ENCODE peak calls at places on chromosomes 2 and 18, in four cellular contexts. K is sigmoid colon, B is K562, S is GM12891. V is an unnamed sample.

GRCh38 chr2:101704046-101704466 is 6.5 kb downstream of the MAP4K4 start:
- DNase-seq in K (peak), B (no peak), S (no peak), V (no peak)

GRCh38 chr2:151649966-151650365 is 84.3 kb downstream of the NEB start:
- DNase-seq in K (no peak), B (no peak), S (no peak), V (no peak)

GRCh38 chr18:54684786-54685185 is 93.7 kb downstream of the DYNAP start:
- DNase-seq in K (no peak), B (peak), S (no peak), V (no peak)

GRCh38 chr2:163255086-163255485 is 416.5 kb upstream of the KCNH7 start:
- DNase-seq in K (no peak), B (no peak), S (no peak), V (no peak)

GRCh38 chr2:146572598-146572997 is 1272.2 kb upstream of the ACVR2A start:
- DNase-seq in K (no peak), B (no peak), S (no peak), V (no peak)

GRCh38 chr2:122949523-122949922 is 1075.6 kb upstream of the CNTNAP5 start:
- DNase-seq in K (no peak), B (no peak), S (no peak), V (no peak)

GRCh38 chr2:102383722-102384121 is 28.1 kb downstream of the IL18R1 start:
- DNase-seq in K (no peak), B (no peak), S (no peak), V (no peak)

GRCh38 chr2:241857041-241857541 is 1.6 kb downstream of the PDCD1 start:
- DNase-seq in K (peak), B (no peak), S (no peak), V (no peak)

GRCh38 chr2:215418064-215418963 is 17.6 kb downstream of the FN1 start:
- DNase-seq in K (no peak), B (no peak), S (no peak), V (no peak)
- TF ChIP-seq POLR2AphosphoS5 in K (no peak), B (no peak), S (no peak), V (no peak)

DNA sequence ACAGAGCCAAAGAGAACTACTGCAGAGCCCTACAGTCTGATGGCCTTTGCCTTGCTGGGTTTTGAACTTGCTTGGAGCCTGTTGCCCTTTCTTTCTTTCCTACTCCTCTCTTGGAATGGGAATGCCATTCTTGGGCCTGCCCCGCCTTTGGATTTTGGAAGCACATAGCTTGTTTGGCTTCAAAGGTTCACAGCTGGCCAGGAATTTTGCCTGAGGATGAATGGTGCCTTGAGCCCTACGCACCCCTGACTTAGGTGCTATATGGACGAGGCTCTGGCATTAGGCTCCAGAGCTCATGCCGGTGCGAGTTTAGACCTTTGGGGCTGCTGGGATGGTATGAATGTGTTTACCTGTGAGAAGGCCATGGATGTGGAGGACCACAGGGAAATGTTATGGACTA is 663.3 kb upstream of the HS6ST1 start:
- DNase-seq in K (no peak), B (no peak), S (no peak), V (no peak)
- TF ChIP-seq POLR2AphosphoS5 in K (no peak), B (no peak), S (no peak), V (no peak)

GRCh38 chr18:14916181-14916580 is 168.2 kb downstream of the ANKRD30B start:
- DNase-seq in K (no peak), B (no peak), S (no peak), V (no peak)
- TF ChIP-seq POLR2AphosphoS5 in K (no peak), B (no peak), S (no peak), V (no peak)

GRCh38 chr2:119253114-119253702 is 29.6 kb downstream of the STEAP3 start:
- DNase-seq in K (no peak), B (no peak), S (no peak), V (no peak)

GRCh38 chr2:119253760-119254600 is 30.3 kb downstream of the STEAP3 start:
- DNase-seq in K (no peak), B (no peak), S (no peak), V (no peak)

GRCh38 chr2:119250891-119251290 is 27.3 kb downstream of the STEAP3 start:
- DNase-seq in K (no peak), B (no peak), S (no peak), V (peak)

GRCh38 chr2:119251652-119252051 is 28.0 kb downstream of the STEAP3 start:
- DNase-seq in K (no peak), B (no peak), S (no peak), V (no peak)

GRCh38 chr2:119252186-119253113 is 28.8 kb downstream of the STEAP3 start:
- DNase-seq in K (no peak), B (no peak), S (no peak), V (no peak)
- TF ChIP-seq POLR2AphosphoS5 in K (no peak), B (no peak), S (no peak), V (no peak)

GRCh38 chr2:37583402-37583801 is 88.0 kb downstream of the CDC42EP3 start:
- DNase-seq in K (no peak), B (no peak), S (no peak), V (no peak)

GRCh38 chr2:37586663-37587409 is 84.6 kb downstream of the CDC42EP3 start:
- DNase-seq in K (no peak), B (no peak), S (no peak), V (no peak)

GRCh38 chr2:37585982-37586621 is 85.3 kb downstream of the CDC42EP3 start:
- DNase-seq in K (peak), B (no peak), S (no peak), V (peak)

GRCh38 chr2:37583867-37584266 is 87.6 kb downstream of the CDC42EP3 start:
- DNase-seq in K (no peak), B (no peak), S (no peak), V (no peak)

DNA sequence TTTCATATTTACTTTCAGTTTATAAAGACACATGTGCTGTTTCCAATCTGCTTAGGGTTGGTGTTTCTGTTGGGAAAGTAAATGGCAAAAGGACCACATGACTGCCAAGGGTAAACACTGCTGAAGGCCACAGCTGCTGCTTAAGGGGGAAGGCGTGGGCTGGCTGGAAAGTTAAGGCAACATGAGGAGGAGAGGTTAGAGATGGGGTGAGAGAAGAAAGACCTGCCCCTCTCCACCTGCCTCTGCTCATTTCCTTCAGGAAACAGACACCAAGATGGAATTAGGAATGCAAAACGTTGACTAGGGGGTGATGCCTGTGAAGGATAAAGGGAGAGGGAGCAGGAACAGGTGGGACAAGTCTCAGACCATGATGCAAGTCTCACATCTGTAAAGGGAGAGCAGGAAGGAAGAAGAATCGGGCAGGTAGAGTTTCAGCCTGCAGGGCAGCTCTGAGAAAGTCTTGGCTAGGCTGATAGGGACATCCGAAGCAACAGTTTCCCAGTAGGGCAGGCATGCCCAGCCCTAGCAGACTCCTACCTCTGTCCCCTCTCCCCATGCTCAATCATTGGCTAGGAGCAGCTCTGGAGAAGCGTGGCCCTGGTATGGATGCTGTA is 86.0 kb downstream of the CDC42EP3 start:
- DNase-seq in K (no peak), B (no peak), S (no peak), V (peak)
- TF ChIP-seq POLR2AphosphoS5 in K (no peak), B (no peak), S (peak), V (no peak)

DNA sequence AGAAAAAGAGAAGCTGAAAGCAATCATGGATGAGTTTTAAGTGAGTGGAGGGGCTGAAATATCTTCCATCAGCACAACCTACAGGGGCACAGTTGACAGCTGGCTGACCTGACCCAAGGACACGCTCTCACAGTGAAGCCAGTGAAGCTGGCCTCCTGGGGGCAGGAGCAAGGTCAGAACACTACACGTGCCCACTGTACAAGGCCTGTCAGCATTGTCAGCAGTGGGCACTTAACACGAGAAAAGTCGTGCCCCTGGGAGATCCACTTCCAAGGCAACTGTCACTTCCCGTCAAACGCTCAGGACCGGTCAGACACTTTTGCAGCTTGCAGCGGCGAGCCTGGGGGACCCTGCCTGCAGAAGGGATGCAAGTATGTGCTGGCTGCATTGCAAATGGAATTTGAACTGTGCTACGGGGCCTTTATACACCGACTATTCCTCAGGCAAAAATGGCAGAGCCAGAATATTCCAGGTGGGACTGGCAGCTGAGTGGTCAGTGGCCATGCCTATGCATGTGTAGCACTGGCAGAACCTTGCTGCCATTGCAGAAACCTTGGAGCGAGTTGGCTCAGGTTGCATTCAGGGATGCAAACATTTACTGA is 176.2 kb downstream of the BCL2 start:
- DNase-seq in K (no peak), B (no peak), S (no peak), V (no peak)
- TF ChIP-seq POLR2AphosphoS5 in K (no peak), B (no peak), S (peak), V (no peak)

DNA sequence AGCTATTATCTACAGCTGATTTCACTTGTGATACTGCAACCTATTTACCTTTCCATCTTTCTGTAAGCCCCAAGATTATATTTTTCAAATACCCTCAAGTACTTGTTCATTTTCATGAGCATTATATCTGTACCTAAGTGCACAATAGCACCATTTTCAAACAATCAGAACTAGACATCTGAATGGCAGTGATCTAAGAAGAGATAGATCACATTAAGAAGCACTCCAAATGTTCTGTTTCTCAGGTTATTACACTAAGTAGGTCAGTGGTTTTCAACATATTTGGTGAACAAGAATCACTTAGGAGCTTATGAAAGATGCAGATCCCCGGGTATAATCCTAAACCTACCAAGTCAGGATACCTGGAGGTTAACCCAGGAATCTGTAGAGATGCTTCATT is 872.7 kb downstream of the DCDC2C start:
- DNase-seq in K (no peak), B (no peak), S (no peak), V (no peak)
- TF ChIP-seq POLR2AphosphoS5 in K (no peak), B (no peak), S (no peak), V (no peak)

GRCh38 chr2:124024491-124025348 is at the start of gene CNTNAP5:
- DNase-seq in K (no peak), B (peak), S (peak), V (peak)
- TF ChIP-seq POLR2AphosphoS5 in K (no peak), B (no peak), S (no peak), V (no peak)

DNA sequence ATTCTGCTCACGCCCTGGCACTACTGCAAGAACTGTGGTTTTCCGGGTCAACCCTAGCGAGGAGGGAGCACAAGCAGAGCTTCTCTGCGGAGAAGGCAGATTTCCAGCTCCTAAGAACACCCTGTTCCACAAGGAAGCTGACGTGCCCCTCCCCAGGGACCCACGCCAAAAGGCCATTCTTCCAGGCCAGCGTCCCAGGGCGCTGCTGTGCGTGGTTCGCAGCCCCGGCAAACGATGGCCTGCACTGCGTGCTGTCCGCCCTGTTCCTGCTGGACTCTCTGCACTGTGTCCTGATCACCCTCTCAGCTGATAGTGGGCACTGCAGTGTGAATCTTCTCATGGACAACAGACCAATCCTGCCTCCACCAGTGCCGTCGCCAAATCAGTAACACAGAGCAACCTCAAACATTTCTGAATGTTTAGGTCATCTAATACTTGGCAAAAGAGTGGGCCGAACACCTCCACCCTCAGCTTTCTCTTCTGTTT is 49.1 kb downstream of the ADI1 start:
- DNase-seq in K (peak), B (no peak), S (no peak), V (peak)
- TF ChIP-seq POLR2AphosphoS5 in K (peak), B (no peak), S (no peak), V (peak)

V was measured in stomach.